ENCODE peak calls at places on chromosome 4, in eight cellular contexts. C, Y, G, Q, R, T, V and M are unnamed samples.
A peak's percentile ranks its signal among the peaks of the same experiment; 100 is the strongest.

GRCh38 chr4:85741921-85742591 is 267.1 kb downstream of the ARHGAP24 start:
- DNase-seq in C (no peak), Y (no peak), G (no peak), Q (peak; percentile 87), R (no peak), T (peak; percentile 68), V (peak; percentile 68), M (no peak)

GRCh38 chr4:13162886-13163285 is 321.3 kb downstream of the RAB28 start:
- DNase-seq in C (no peak), Y (peak; percentile 21), G (no peak), Q (no peak), R (no peak), T (no peak), V (no peak), M (no peak)

GRCh38 chr4:32778025-32778424 is 2057.9 kb downstream of the PCDH7 start:
- DNase-seq in C (no peak), Y (no peak), G (no peak), Q (no peak), R (no peak), T (no peak), V (no peak), M (no peak)

GRCh38 chr4:149521611-149522010 is 294.0 kb downstream of the IQCM start:
- DNase-seq in C (no peak), Y (no peak), G (no peak), Q (peak; percentile 2), R (no peak), T (no peak), V (no peak), M (no peak)

GRCh38 chr4:1538096-1538410 is 131.8 kb upstream of the NKX1-1 start:
- DNase-seq in C (no peak), Y (no peak), G (no peak), Q (no peak), R (no peak), T (no peak), V (no peak), M (no peak)

GRCh38 chr4:155094421-155094820 is 114.0 kb upstream of the NPY2R start:
- DNase-seq in C (no peak), Y (no peak), G (no peak), Q (no peak), R (no peak), T (no peak), V (no peak), M (no peak)

GRCh38 chr4:148376151-148376550 is 66.1 kb downstream of the NR3C2 start:
- DNase-seq in C (peak; percentile 75), Y (no peak), G (no peak), Q (no peak), R (peak; percentile 56), T (peak; percentile 92), V (no peak), M (peak; percentile 37)

GRCh38 chr4:48139688-48140087 is 5.6 kb upstream of the TXK start:
- DNase-seq in C (peak; percentile 28), Y (no peak), G (no peak), Q (peak; percentile 31), R (no peak), T (no peak), V (peak; percentile 1), M (no peak)

GRCh38 chr4:144754562-144755410 is 108.8 kb downstream of the HHIP start:
- DNase-seq in C (no peak), Y (peak; percentile 62), G (no peak), Q (peak; percentile 49), R (peak; percentile 54), T (no peak), V (no peak), M (no peak)

GRCh38 chr4:20075479-20075878 is 176.2 kb upstream of the SLIT2 start:
- DNase-seq in C (no peak), Y (no peak), G (no peak), Q (no peak), R (no peak), T (no peak), V (no peak), M (no peak)

GRCh38 chr4:5459236-5459635 is 249.1 kb downstream of the EVC2 start:
- DNase-seq in C (no peak), Y (no peak), G (no peak), Q (no peak), R (no peak), T (no peak), V (no peak), M (no peak)

GRCh38 chr4:30718889-30719252 is 1.3 kb upstream of the PCDH7 start:
- DNase-seq in C (no peak), Y (peak; percentile 48), G (no peak), Q (no peak), R (peak; percentile 27), T (peak; percentile 14), V (no peak), M (no peak)